ENCODE peak calls at places on chromosomes 6 and 20, in four cellular contexts. One of them, this sample, is unnamed.

GRCh38 chr6:2132416-2132815 is 113.0 kb downstream of the GMDS start:
- DNase-seq in fibroblast of villous mesenchyme: peak; percentile 2
- DNase-seq in SK-N-SH: no peak
- DNase-seq in lung: no peak
- DNase-seq in this sample: no peak

GRCh38 chr6:170124836-170125235 is 166.0 kb downstream of the DLL1 start:
- DNase-seq in lung: no peak
- DNase-seq in SK-N-SH: no peak
- DNase-seq in fibroblast of villous mesenchyme: no peak
- DNase-seq in this sample: no peak

GRCh38 chr6:3844097-3844463 is 5.1 kb upstream of the FAM50B start:
- DNase-seq in SK-N-SH: no peak
- DNase-seq in lung: no peak
- DNase-seq in fibroblast of villous mesenchyme: peak; percentile 56
- DNase-seq in this sample: peak; percentile 69

GRCh38 chr6:7461416-7461815 is 71.8 kb downstream of the RIOK1 start:
- DNase-seq in fibroblast of villous mesenchyme: no peak
- DNase-seq in lung: no peak
- DNase-seq in SK-N-SH: no peak
- DNase-seq in this sample: no peak

GRCh38 chr6:4397307-4397706 is 261.9 kb upstream of the ECI2 start:
- DNase-seq in lung: no peak
- DNase-seq in fibroblast of villous mesenchyme: no peak
- DNase-seq in SK-N-SH: no peak
- DNase-seq in this sample: no peak

GRCh38 chr6:3882865-3883264 is 33.7 kb downstream of the FAM50B start:
- DNase-seq in lung: no peak
- DNase-seq in fibroblast of villous mesenchyme: peak; percentile 90
- DNase-seq in SK-N-SH: no peak
- DNase-seq in this sample: no peak

GRCh38 chr6:110671447-110671846 is 143.8 kb downstream of the CDK19 start:
- DNase-seq in SK-N-SH: no peak
- DNase-seq in fibroblast of villous mesenchyme: no peak
- DNase-seq in lung: no peak
- DNase-seq in this sample: no peak

GRCh38 chr6:106927531-106928398 is 46.8 kb downstream of the CD24 start:
- DNase-seq in lung: no peak
- DNase-seq in fibroblast of villous mesenchyme: peak; percentile 39
- DNase-seq in SK-N-SH: no peak
- DNase-seq in this sample: peak; percentile 52

GRCh38 chr20:43766395-43766794 is 39.6 kb upstream of the GTSF1L start:
- DNase-seq in SK-N-SH: no peak
- DNase-seq in fibroblast of villous mesenchyme: no peak
- DNase-seq in lung: no peak
- DNase-seq in this sample: no peak

GRCh38 chr6:137820425-137820824 is 46.6 kb upstream of the TNFAIP3 start:
- DNase-seq in SK-N-SH: no peak
- DNase-seq in fibroblast of villous mesenchyme: no peak
- DNase-seq in lung: no peak
- DNase-seq in this sample: peak; percentile 46

GRCh38 chr6:131250121-131250520 is 114.9 kb downstream of the AKAP7 start:
- DNase-seq in fibroblast of villous mesenchyme: peak; percentile 50
- DNase-seq in SK-N-SH: no peak
- DNase-seq in lung: peak; percentile 65
- DNase-seq in this sample: peak; percentile 76

GRCh38 chr20:23138226-23138625 is 52.1 kb upstream of the CD93 start:
- DNase-seq in fibroblast of villous mesenchyme: no peak
- DNase-seq in SK-N-SH: no peak
- DNase-seq in lung: no peak
- DNase-seq in this sample: no peak

GRCh38 chr6:53786832-53787231 is 8.0 kb upstream of the LRRC1 start:
- DNase-seq in fibroblast of villous mesenchyme: no peak
- DNase-seq in SK-N-SH: no peak
- DNase-seq in lung: no peak
- DNase-seq in this sample: no peak

GRCh38 chr20:41686961-41687360 is 68.8 kb upstream of the CHD6 start:
- DNase-seq in fibroblast of villous mesenchyme: no peak
- DNase-seq in lung: no peak
- DNase-seq in SK-N-SH: no peak
- DNase-seq in this sample: no peak

GRCh38 chr20:25218492-25218891 is 23.0 kb downstream of the ENTPD6 start:
- DNase-seq in lung: no peak
- DNase-seq in fibroblast of villous mesenchyme: no peak
- DNase-seq in SK-N-SH: no peak
- DNase-seq in this sample: no peak

GRCh38 chr6:21914121-21914973 is 320.8 kb downstream of the SOX4 start:
- DNase-seq in SK-N-SH: peak; percentile 24
- DNase-seq in lung: peak; percentile 77
- DNase-seq in fibroblast of villous mesenchyme: peak; percentile 39
- DNase-seq in this sample: peak; percentile 20

GRCh38 chr20:57211949-57212889 is 54.2 kb downstream of the BMP7 start:
- DNase-seq in fibroblast of villous mesenchyme: peak; percentile 65
- DNase-seq in lung: no peak
- DNase-seq in SK-N-SH: no peak
- DNase-seq in this sample: peak; percentile 85

GRCh38 chr20:23368316-23369110 is 6.5 kb downstream of the GZF1 start:
- DNase-seq in lung: no peak
- DNase-seq in fibroblast of villous mesenchyme: no peak
- DNase-seq in SK-N-SH: no peak
- DNase-seq in this sample: peak; percentile 39

GRCh38 chr6:146914563-146915483 is 289.4 kb upstream of the STXBP5 start:
- DNase-seq in fibroblast of villous mesenchyme: peak; percentile 98
- DNase-seq in lung: no peak
- DNase-seq in SK-N-SH: peak; percentile 8
- DNase-seq in this sample: peak; percentile 97

GRCh38 chr6:35562060-35562459 is 49.4 kb upstream of the TULP1 start:
- DNase-seq in fibroblast of villous mesenchyme: no peak
- DNase-seq in SK-N-SH: no peak
- DNase-seq in lung: peak; percentile 81
- DNase-seq in this sample: no peak

GRCh38 chr6:90403489-90404381 is 107.1 kb upstream of the BACH2 start:
- DNase-seq in fibroblast of villous mesenchyme: peak; percentile 69
- DNase-seq in lung: no peak
- DNase-seq in SK-N-SH: peak; percentile 73
- DNase-seq in this sample: peak; percentile 98

GRCh38 chr6:169912266-169913095 is 161.1 kb downstream of the ERMARD start:
- DNase-seq in SK-N-SH: no peak
- DNase-seq in lung: no peak
- DNase-seq in fibroblast of villous mesenchyme: no peak
- DNase-seq in this sample: no peak

GRCh38 chr6:45965007-45965406 is 50.7 kb downstream of the CLIC5 start:
- DNase-seq in fibroblast of villous mesenchyme: no peak
- DNase-seq in SK-N-SH: no peak
- DNase-seq in lung: no peak
- DNase-seq in this sample: peak; percentile 51

GRCh38 chr6:106847116-106847515 is 127.4 kb downstream of the CD24 start:
- DNase-seq in lung: no peak
- DNase-seq in fibroblast of villous mesenchyme: no peak
- DNase-seq in SK-N-SH: no peak
- DNase-seq in this sample: no peak

GRCh38 chr20:32447136-32448027 is 89.3 kb downstream of the ASXL1 start:
- DNase-seq in SK-N-SH: no peak
- DNase-seq in lung: no peak
- DNase-seq in fibroblast of villous mesenchyme: no peak
- DNase-seq in this sample: no peak

GRCh38 chr6:169424821-169425240 is 171.2 kb upstream of the THBS2 start:
- DNase-seq in fibroblast of villous mesenchyme: peak; percentile 75
- DNase-seq in SK-N-SH: peak; percentile 69
- DNase-seq in lung: no peak
- DNase-seq in this sample: peak; percentile 60

GRCh38 chr20:21527908-21528307 is 14.0 kb upstream of the NKX2-2 start:
- DNase-seq in fibroblast of villous mesenchyme: no peak
- DNase-seq in lung: no peak
- DNase-seq in SK-N-SH: no peak
- DNase-seq in this sample: no peak

GRCh38 chr20:9220874-9221547 is 152.1 kb downstream of the PLCB4 start:
- DNase-seq in SK-N-SH: no peak
- DNase-seq in fibroblast of villous mesenchyme: peak; percentile 44
- DNase-seq in lung: no peak
- DNase-seq in this sample: peak; percentile 74

GRCh38 chr20:24497851-24498250 is 28.4 kb downstream of the SYNDIG1 start:
- DNase-seq in lung: no peak
- DNase-seq in SK-N-SH: peak; percentile 37
- DNase-seq in fibroblast of villous mesenchyme: no peak
- DNase-seq in this sample: peak; percentile 93

GRCh38 chr6:135493218-135493961 is 4.2 kb downstream of the AHI1 start:
- DNase-seq in lung: no peak
- DNase-seq in SK-N-SH: no peak
- DNase-seq in fibroblast of villous mesenchyme: no peak
- DNase-seq in this sample: peak; percentile 74

GRCh38 chr6:162385980-162386379 is 341.6 kb downstream of the PRKN start:
- DNase-seq in SK-N-SH: no peak
- DNase-seq in fibroblast of villous mesenchyme: no peak
- DNase-seq in lung: no peak
- DNase-seq in this sample: peak; percentile 25

DNA sequence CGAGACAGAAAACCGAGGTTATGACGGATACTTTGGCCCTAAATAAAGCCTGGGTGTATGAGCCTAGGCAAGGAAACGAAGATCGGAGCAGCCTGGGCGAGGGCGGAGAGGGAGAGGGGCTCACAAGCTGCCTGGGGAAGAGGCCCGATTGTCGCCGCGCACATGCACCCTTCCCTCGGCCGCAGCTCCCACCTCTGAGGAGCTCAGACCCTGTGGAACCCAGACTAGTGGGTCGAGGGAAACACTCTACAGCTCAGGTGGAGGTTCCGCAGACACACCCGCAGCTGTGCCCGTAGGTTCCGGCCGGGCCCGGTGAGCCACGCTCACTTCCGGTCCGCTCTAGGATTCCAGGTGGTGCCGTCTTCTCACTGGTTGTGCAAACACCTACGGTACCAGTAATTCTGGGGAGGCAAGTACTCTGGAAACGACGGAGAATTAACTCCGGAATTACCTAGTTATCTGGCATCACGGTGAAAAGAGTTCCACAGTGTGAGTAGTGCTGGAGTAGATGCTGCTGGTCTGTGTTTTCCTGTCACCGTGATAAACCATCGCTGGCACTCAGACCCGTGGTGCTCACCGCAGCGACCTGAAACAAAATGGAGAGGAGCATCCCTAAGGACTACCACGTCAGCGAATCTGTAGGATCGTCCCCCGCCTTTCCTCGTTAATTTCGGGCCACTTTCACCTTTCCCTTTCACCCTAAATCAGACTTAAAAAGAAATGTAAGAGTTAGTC is 61.5 kb downstream of the GPX5 start:
- DNase-seq in SK-N-SH: peak; percentile 80
- DNase-seq in fibroblast of villous mesenchyme: no peak
- DNase-seq in lung: peak; percentile 80
- DNase-seq in this sample: peak; percentile 60
- H3K4me3 ChIP-seq in SK-N-SH: peak overlapping the region; percentile 66
- H3K4me3 ChIP-seq in fibroblast of villous mesenchyme: peak overlapping the region; percentile 64
- H3K4me3 ChIP-seq in lung: peak overlapping the region; percentile 60
- H3K4me3 ChIP-seq in this sample: peak overlapping the region; percentile 71

DNA sequence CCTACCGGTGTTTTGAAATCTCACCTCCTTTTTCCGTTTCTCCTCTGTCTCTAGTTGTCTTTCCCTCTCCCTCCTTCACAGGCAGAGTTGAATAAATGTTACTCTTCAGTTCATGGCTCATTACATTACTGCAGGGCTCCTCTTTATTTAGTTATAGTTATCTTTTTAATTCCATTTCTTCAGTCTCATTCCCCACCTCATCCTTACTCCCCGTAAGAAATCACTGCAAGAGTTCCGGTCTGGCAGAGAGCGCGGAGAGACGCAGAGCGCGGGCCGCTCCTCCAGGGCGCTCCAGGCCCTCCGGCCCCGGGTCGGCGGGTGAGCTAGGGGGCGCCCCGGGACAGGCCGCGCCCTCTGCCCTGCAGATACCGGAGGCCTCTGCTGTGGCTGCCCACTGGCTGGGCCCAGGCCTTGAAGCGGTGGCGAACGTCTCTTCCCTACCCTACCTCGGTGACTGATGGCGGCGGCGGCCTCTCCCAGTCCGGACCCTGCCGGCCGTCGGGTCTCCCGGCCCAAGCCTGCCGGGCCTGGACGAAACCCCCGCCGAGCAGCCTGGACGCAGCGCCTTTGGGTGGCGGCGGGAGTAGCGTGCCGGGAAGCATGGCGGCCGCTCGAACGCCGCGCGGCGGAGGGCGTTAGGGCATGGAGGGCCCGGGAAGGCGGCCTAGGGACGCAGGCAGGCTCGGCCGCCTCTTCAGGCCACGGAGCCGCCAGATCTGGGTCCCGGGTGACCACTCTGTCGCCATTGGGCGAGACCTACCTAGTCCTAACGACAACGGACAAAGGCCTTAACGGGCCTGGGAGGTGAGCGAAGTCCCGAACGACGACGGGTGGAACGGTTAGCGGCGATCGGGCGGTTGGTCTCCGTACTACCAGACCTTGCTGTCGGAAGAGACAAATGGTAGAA is 16.4 kb upstream of the HMGN4 start:
- DNase-seq in lung: peak; percentile 86
- DNase-seq in SK-N-SH: peak; percentile 73
- DNase-seq in fibroblast of villous mesenchyme: peak; percentile 74
- DNase-seq in this sample: peak; percentile 74
- TF ChIP-seq CTCF in lung: peak; percentile 16
- TF ChIP-seq CTCF in SK-N-SH: peak; percentile 45
- TF ChIP-seq CTCF in fibroblast of villous mesenchyme: no peak
- TF ChIP-seq CTCF in this sample: peak; percentile 10

DNA sequence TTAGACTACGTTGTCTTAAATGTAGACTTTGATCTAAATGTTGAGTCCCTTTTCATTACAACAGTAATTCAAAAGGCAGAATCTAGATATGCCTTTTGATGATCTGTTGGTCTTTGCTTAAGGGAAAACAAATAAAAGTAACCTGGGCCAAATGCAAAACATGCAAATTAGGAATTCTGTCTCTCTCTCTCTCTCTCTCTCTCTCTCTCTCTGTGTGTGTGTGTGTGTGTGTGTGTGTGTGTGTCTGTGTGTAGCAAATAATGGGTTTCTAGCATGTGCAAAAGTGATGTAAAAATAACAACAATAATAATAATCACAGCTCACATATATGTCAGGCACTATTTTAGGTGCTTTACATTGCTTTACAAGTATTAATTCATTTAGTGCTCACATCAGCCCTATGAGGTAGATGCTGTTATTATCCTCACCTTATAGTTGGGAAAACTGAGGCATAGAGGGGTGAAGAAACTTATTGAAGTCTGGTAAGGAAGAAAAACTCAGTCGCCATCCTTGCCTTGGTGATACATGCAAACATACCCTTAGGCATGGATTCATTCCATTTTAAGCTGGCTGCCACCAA is 160.3 kb upstream of the ZNF217 start:
- DNase-seq in fibroblast of villous mesenchyme: no peak
- DNase-seq in lung: no peak
- DNase-seq in SK-N-SH: no peak
- DNase-seq in this sample: no peak
- H3K4me3 ChIP-seq in fibroblast of villous mesenchyme: no peak overlapping the region
- H3K4me3 ChIP-seq in lung: no peak overlapping the region
- H3K4me3 ChIP-seq in SK-N-SH: no peak overlapping the region
- H3K4me3 ChIP-seq in this sample: no peak overlapping the region

GRCh38 chr20:49664914-49665313 is 48.8 kb downstream of the B4GALT5 start:
- DNase-seq in fibroblast of villous mesenchyme: no peak
- DNase-seq in lung: no peak
- DNase-seq in SK-N-SH: no peak
- DNase-seq in this sample: no peak
- TF ChIP-seq CTCF in fibroblast of villous mesenchyme: no peak
- TF ChIP-seq CTCF in lung: no peak
- TF ChIP-seq CTCF in SK-N-SH: no peak
- TF ChIP-seq CTCF in this sample: no peak

This sample was measured in choroid plexus epithelial cell.